ENCODE peak calls at places on chromosomes 6 and 20, in six cellular contexts. One of them, this sample, is unnamed.
A peak's percentile ranks its signal among the peaks of the same experiment; 100 is the strongest.

GRCh38 chr6:21595265-21595950 is 1.9 kb downstream of the SOX4 start:
- DNase-seq in progenitor cell of endocrine pancreas: no peak
- DNase-seq in fibroblast of lung: no peak
- DNase-seq in GM06990: peak; percentile 70
- DNase-seq in AG09309: no peak
- DNase-seq in upper lobe of right lung: peak; percentile 77
- DNase-seq in this sample: peak; percentile 86

GRCh38 chr6:91711518-91711917 is 1124.6 kb upstream of the MAP3K7 start:
- DNase-seq in progenitor cell of endocrine pancreas: no peak
- DNase-seq in fibroblast of lung: no peak
- DNase-seq in GM06990: no peak
- DNase-seq in AG09309: no peak
- DNase-seq in upper lobe of right lung: no peak
- DNase-seq in this sample: no peak

GRCh38 chr6:66735106-66735890 is 1028.3 kb upstream of the EYS start:
- DNase-seq in progenitor cell of endocrine pancreas: no peak
- DNase-seq in fibroblast of lung: peak; percentile 89
- DNase-seq in GM06990: no peak
- DNase-seq in AG09309: no peak
- DNase-seq in upper lobe of right lung: no peak
- DNase-seq in this sample: no peak

GRCh38 chr6:154012852-154013251 is 26.2 kb upstream of the OPRM1 start:
- DNase-seq in progenitor cell of endocrine pancreas: no peak
- DNase-seq in fibroblast of lung: no peak
- DNase-seq in GM06990: no peak
- DNase-seq in AG09309: no peak
- DNase-seq in upper lobe of right lung: no peak
- DNase-seq in this sample: no peak

GRCh38 chr6:7052441-7052936 is 55.3 kb upstream of the RREB1 start:
- DNase-seq in progenitor cell of endocrine pancreas: no peak
- DNase-seq in fibroblast of lung: peak; percentile 60
- DNase-seq in GM06990: peak; percentile 16
- DNase-seq in AG09309: peak; percentile 17
- DNase-seq in upper lobe of right lung: peak; percentile 83
- DNase-seq in this sample: peak; percentile 83

GRCh38 chr6:130674604-130675003 is 152.6 kb upstream of the SMLR1 start:
- DNase-seq in progenitor cell of endocrine pancreas: no peak
- DNase-seq in fibroblast of lung: peak; percentile 57
- DNase-seq in GM06990: no peak
- DNase-seq in AG09309: no peak
- DNase-seq in upper lobe of right lung: no peak
- DNase-seq in this sample: no peak

GRCh38 chr6:54846857-54847721 is 518 bp downstream of the FAM83B start:
- DNase-seq in progenitor cell of endocrine pancreas: peak; percentile 33
- DNase-seq in fibroblast of lung: no peak
- DNase-seq in GM06990: no peak
- DNase-seq in AG09309: no peak
- DNase-seq in upper lobe of right lung: no peak
- DNase-seq in this sample: no peak

GRCh38 chr6:98014791-98015201 is 731.8 kb upstream of the MMS22L start:
- DNase-seq in progenitor cell of endocrine pancreas: no peak
- DNase-seq in fibroblast of lung: no peak
- DNase-seq in GM06990: no peak
- DNase-seq in AG09309: no peak
- DNase-seq in upper lobe of right lung: no peak
- DNase-seq in this sample: no peak

GRCh38 chr20:21505810-21506530 is 7.9 kb downstream of the NKX2-2 start:
- DNase-seq in progenitor cell of endocrine pancreas: peak; percentile 70
- DNase-seq in fibroblast of lung: peak; percentile 38
- DNase-seq in GM06990: no peak
- DNase-seq in AG09309: no peak
- DNase-seq in upper lobe of right lung: peak; percentile 75
- DNase-seq in this sample: peak; percentile 90

GRCh38 chr6:13859871-13860555 is 45.7 kb upstream of the MCUR1 start:
- DNase-seq in progenitor cell of endocrine pancreas: no peak
- DNase-seq in fibroblast of lung: no peak
- DNase-seq in GM06990: no peak
- DNase-seq in AG09309: no peak
- DNase-seq in upper lobe of right lung: no peak
- DNase-seq in this sample: peak; percentile 70

GRCh38 chr20:11217322-11217989 is 543.7 kb upstream of the JAG1 start:
- DNase-seq in progenitor cell of endocrine pancreas: no peak
- DNase-seq in fibroblast of lung: peak; percentile 40
- DNase-seq in GM06990: no peak
- DNase-seq in AG09309: no peak
- DNase-seq in upper lobe of right lung: no peak
- DNase-seq in this sample: no peak

GRCh38 chr6:17831135-17831534 is 124.4 kb upstream of the NUP153 start:
- DNase-seq in progenitor cell of endocrine pancreas: no peak
- DNase-seq in fibroblast of lung: no peak
- DNase-seq in GM06990: no peak
- DNase-seq in AG09309: peak; percentile 58
- DNase-seq in upper lobe of right lung: no peak
- DNase-seq in this sample: no peak

GRCh38 chr6:79841577-79842381 is 105.6 kb downstream of the ELOVL4 start:
- DNase-seq in progenitor cell of endocrine pancreas: no peak
- DNase-seq in fibroblast of lung: no peak
- DNase-seq in GM06990: no peak
- DNase-seq in AG09309: no peak
- DNase-seq in upper lobe of right lung: no peak
- DNase-seq in this sample: no peak

GRCh38 chr6:11217360-11218076 is 14.9 kb downstream of the NEDD9 start:
- DNase-seq in progenitor cell of endocrine pancreas: no peak
- DNase-seq in fibroblast of lung: no peak
- DNase-seq in GM06990: no peak
- DNase-seq in AG09309: no peak
- DNase-seq in upper lobe of right lung: no peak
- DNase-seq in this sample: no peak

GRCh38 chr6:44285552-44286284 is 15.5 kb downstream of the TMEM151B start:
- DNase-seq in progenitor cell of endocrine pancreas: no peak
- DNase-seq in fibroblast of lung: no peak
- DNase-seq in GM06990: no peak
- DNase-seq in AG09309: no peak
- DNase-seq in upper lobe of right lung: no peak
- DNase-seq in this sample: no peak

GRCh38 chr6:83914953-83915352 is 55.5 kb downstream of the CYB5R4 start:
- DNase-seq in progenitor cell of endocrine pancreas: no peak
- DNase-seq in fibroblast of lung: no peak
- DNase-seq in GM06990: no peak
- DNase-seq in AG09309: no peak
- DNase-seq in upper lobe of right lung: no peak
- DNase-seq in this sample: no peak

GRCh38 chr6:142613981-142614380 is 312.2 kb downstream of the ADGRG6 start:
- DNase-seq in progenitor cell of endocrine pancreas: no peak
- DNase-seq in fibroblast of lung: no peak
- DNase-seq in GM06990: no peak
- DNase-seq in AG09309: no peak
- DNase-seq in upper lobe of right lung: no peak
- DNase-seq in this sample: no peak

GRCh38 chr6:144106206-144106605 is 10.8 kb upstream of the SF3B5 start:
- DNase-seq in progenitor cell of endocrine pancreas: no peak
- DNase-seq in fibroblast of lung: no peak
- DNase-seq in GM06990: no peak
- DNase-seq in AG09309: no peak
- DNase-seq in upper lobe of right lung: no peak
- DNase-seq in this sample: no peak

GRCh38 chr20:9999660-10000059 is 35.1 kb upstream of the ANKEF1 start:
- DNase-seq in progenitor cell of endocrine pancreas: no peak
- DNase-seq in fibroblast of lung: no peak
- DNase-seq in GM06990: no peak
- DNase-seq in AG09309: no peak
- DNase-seq in upper lobe of right lung: no peak
- DNase-seq in this sample: no peak

GRCh38 chr6:1325471-1326309 is 13.8 kb downstream of the FOXQ1 start:
- DNase-seq in progenitor cell of endocrine pancreas: no peak
- DNase-seq in fibroblast of lung: peak; percentile 98
- DNase-seq in GM06990: no peak
- DNase-seq in AG09309: peak; percentile 71
- DNase-seq in upper lobe of right lung: no peak
- DNase-seq in this sample: no peak

DNA sequence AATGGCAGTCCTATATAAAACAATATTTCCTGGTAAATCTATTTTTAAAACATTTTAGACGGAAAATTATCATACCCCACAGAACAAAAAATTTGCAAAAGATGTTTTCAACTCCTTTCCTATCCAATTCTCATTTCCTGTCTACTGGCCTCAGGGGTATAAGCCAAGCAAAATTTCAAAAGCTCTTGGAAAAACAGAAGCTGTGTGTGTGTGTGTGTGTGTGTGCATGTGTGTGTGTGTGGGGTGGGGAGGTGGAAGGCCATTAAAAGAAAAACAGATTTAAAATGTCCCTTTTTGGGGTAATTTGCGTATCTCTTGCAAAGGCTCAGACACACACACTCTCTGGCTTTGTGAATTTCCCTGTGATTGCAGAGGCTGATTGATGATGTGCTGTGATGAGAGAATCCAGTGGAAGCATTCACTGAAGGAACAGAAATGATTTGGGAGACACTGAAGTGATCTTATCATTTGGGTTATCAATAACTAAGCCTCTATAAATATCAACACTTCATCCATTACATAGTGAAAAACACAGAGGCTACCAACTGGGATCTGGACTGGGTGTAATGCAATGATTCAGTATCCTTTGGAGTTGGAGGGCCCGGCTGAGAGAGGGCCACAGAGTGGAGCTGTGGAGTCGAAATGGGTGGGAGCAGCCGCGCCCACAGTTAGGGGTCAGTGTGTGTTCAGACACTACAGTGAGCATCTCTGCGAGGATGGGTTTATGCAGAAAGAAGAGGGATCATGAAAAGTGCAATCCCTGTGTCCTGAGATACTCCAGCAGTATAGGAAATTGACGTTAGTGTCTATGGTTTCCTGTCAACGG is 106.8 kb upstream of the PREP start:
- DNase-seq in progenitor cell of endocrine pancreas: no peak
- DNase-seq in fibroblast of lung: peak; percentile 26
- DNase-seq in GM06990: no peak
- DNase-seq in AG09309: no peak
- DNase-seq in upper lobe of right lung: no peak
- DNase-seq in this sample: no peak
- TF ChIP-seq CTCF in progenitor cell of endocrine pancreas: peak; percentile 15
- TF ChIP-seq CTCF in fibroblast of lung: peak; percentile 38
- TF ChIP-seq CTCF in GM06990: peak; percentile 10
- TF ChIP-seq CTCF in AG09309: peak; percentile 12
- TF ChIP-seq CTCF in upper lobe of right lung: no peak
- TF ChIP-seq CTCF in this sample: no peak

DNA sequence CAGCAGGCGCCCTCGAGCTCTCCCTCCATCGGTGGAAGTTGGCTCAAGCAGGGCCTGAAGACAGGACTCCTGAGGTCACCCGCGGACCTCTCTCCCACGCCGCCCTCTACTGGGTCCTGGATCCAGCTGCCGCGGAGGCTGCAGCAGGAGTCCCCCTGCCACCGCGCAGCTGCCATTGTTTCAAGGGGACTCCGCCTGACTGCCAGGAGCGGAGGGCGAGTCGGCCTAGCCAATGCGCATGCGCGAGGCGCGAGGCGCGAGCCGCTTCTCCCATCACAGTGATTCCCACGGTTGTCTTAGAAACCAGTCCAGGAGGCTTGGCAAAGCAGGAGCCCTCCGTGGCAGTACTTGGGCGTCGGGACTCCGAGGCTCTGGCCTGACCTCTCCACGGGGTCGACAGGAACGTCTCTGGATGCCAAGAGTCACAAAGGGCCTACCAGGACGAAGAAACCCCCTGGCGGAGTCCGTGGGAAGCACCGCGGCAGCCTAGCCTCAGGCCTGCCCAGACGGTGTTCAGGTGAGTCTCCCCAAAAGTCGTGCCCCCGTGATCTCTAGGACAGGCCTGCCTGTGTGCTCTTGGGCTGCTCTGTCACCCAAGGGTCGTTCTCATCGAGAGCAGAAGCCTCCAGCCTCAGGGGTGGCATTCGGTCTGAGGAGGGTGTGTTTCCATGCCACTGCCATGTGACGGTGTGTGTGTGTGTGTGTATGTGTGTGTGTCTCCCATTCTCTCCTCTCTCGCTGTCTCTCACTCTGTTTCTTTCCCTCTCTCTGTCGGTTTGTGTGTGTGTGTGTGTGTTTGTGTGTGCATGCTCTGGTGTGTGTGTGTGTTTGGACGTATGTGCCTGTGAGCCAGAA is 290.6 kb upstream of the ZNF337 start:
- DNase-seq in progenitor cell of endocrine pancreas: peak; percentile 34
- DNase-seq in fibroblast of lung: peak; percentile 6
- DNase-seq in GM06990: peak; percentile 82
- DNase-seq in AG09309: no peak
- DNase-seq in upper lobe of right lung: peak; percentile 72
- DNase-seq in this sample: peak; percentile 81
- TF ChIP-seq CTCF in progenitor cell of endocrine pancreas: no peak
- TF ChIP-seq CTCF in fibroblast of lung: peak; percentile 9
- TF ChIP-seq CTCF in GM06990: peak; percentile 52
- TF ChIP-seq CTCF in AG09309: peak; percentile 48
- TF ChIP-seq CTCF in upper lobe of right lung: peak; percentile 33
- TF ChIP-seq CTCF in this sample: peak; percentile 56

GRCh38 chr20:33719989-33720709 is at the start of gene PXMP4:
- DNase-seq in progenitor cell of endocrine pancreas: peak; percentile 49
- DNase-seq in fibroblast of lung: peak; percentile 99
- DNase-seq in GM06990: peak; percentile 88
- DNase-seq in AG09309: peak; percentile 95
- DNase-seq in upper lobe of right lung: peak; percentile 92
- DNase-seq in this sample: peak; percentile 94
- TF ChIP-seq CTCF in progenitor cell of endocrine pancreas: no peak
- TF ChIP-seq CTCF in fibroblast of lung: no peak
- TF ChIP-seq CTCF in GM06990: no peak
- TF ChIP-seq CTCF in AG09309: no peak
- TF ChIP-seq CTCF in upper lobe of right lung: no peak
- TF ChIP-seq CTCF in this sample: no peak

GRCh38 chr6:115643762-115644161 is 416.9 kb downstream of the FRK start:
- DNase-seq in progenitor cell of endocrine pancreas: no peak
- DNase-seq in fibroblast of lung: peak; percentile 36
- DNase-seq in GM06990: no peak
- DNase-seq in AG09309: peak; percentile 31
- DNase-seq in upper lobe of right lung: no peak
- DNase-seq in this sample: no peak
- TF ChIP-seq CTCF in progenitor cell of endocrine pancreas: peak; percentile 35
- TF ChIP-seq CTCF in fibroblast of lung: no peak
- TF ChIP-seq CTCF in GM06990: no peak
- TF ChIP-seq CTCF in AG09309: peak; percentile 54
- TF ChIP-seq CTCF in upper lobe of right lung: no peak
- TF ChIP-seq CTCF in this sample: no peak

GRCh38 chr6:126034671-126035070 is 48.3 kb downstream of the TRMT11 start:
- DNase-seq in progenitor cell of endocrine pancreas: no peak
- DNase-seq in fibroblast of lung: no peak
- DNase-seq in GM06990: no peak
- DNase-seq in AG09309: no peak
- DNase-seq in upper lobe of right lung: no peak
- DNase-seq in this sample: no peak

GRCh38 chr6:126030045-126030444 is 43.7 kb downstream of the TRMT11 start:
- DNase-seq in progenitor cell of endocrine pancreas: no peak
- DNase-seq in fibroblast of lung: peak; percentile 80
- DNase-seq in GM06990: no peak
- DNase-seq in AG09309: no peak
- DNase-seq in upper lobe of right lung: no peak
- DNase-seq in this sample: no peak

GRCh38 chr6:126035764-126036163 is 49.4 kb downstream of the TRMT11 start:
- DNase-seq in progenitor cell of endocrine pancreas: no peak
- DNase-seq in fibroblast of lung: no peak
- DNase-seq in GM06990: no peak
- DNase-seq in AG09309: no peak
- DNase-seq in upper lobe of right lung: no peak
- DNase-seq in this sample: no peak

GRCh38 chr6:126038234-126038633 is 51.9 kb downstream of the TRMT11 start:
- DNase-seq in progenitor cell of endocrine pancreas: no peak
- DNase-seq in fibroblast of lung: no peak
- DNase-seq in GM06990: no peak
- DNase-seq in AG09309: no peak
- DNase-seq in upper lobe of right lung: no peak
- DNase-seq in this sample: no peak

GRCh38 chr6:126033696-126034095 is 47.4 kb downstream of the TRMT11 start:
- DNase-seq in progenitor cell of endocrine pancreas: no peak
- DNase-seq in fibroblast of lung: peak; percentile 95
- DNase-seq in GM06990: peak; percentile 7
- DNase-seq in AG09309: peak; percentile 82
- DNase-seq in upper lobe of right lung: no peak
- DNase-seq in this sample: no peak
- TF ChIP-seq CTCF in progenitor cell of endocrine pancreas: peak; percentile 58
- TF ChIP-seq CTCF in fibroblast of lung: peak; percentile 82
- TF ChIP-seq CTCF in GM06990: peak; percentile 46
- TF ChIP-seq CTCF in AG09309: peak; percentile 75
- TF ChIP-seq CTCF in upper lobe of right lung: peak; percentile 61
- TF ChIP-seq CTCF in this sample: peak; percentile 39